ENCODE peak calls at places on chromosomes 7 and 10, in nine cellular contexts. Z, X, O, G, T, W, I, A and C are unnamed samples.

GRCh38 chr10:132061465-132062180 is 4.1 kb upstream of the JAKMIP3 start:
- DNase-seq in A (no peak), I (no peak), Z (no peak), O (no peak), X (no peak), T (no peak), G (no peak), W (no peak), C (no peak)

GRCh38 chr7:105387621-105388372 is 924 bp downstream of the SRPK2 start:
- DNase-seq in I (peak; percentile 58), G (peak; percentile 54), W (peak; percentile 65), A (no peak), T (peak; percentile 52), O (no peak), Z (peak; percentile 85), X (peak; percentile 20), C (peak; percentile 83)

GRCh38 chr7:150357277-150357676 is 11.3 kb upstream of the REPIN1 start:
- DNase-seq in Z (no peak), O (no peak), T (no peak), X (no peak), A (no peak), I (no peak), W (no peak), G (no peak), C (no peak)

GRCh38 chr7:151403764-151404163 is 6.1 kb downstream of the WDR86 start:
- DNase-seq in O (no peak), W (no peak), A (no peak), T (no peak), X (no peak), G (no peak), I (no peak), Z (peak; percentile 36), C (no peak)

GRCh38 chr7:73740212-73740611 is 1.6 kb upstream of the ABHD11 start:
- DNase-seq in X (no peak), T (no peak), G (no peak), I (no peak), O (no peak), A (no peak), W (no peak), Z (no peak), C (no peak)

GRCh38 chr7:157567666-157568065 is 230.9 kb downstream of the DNAJB6 start:
- DNase-seq in X (no peak), O (no peak), I (no peak), G (no peak), T (no peak), A (no peak), Z (peak; percentile 41), W (no peak), C (no peak)

GRCh38 chr10:18689498-18689897 is 30.3 kb downstream of the ARL5B start:
- DNase-seq in T (no peak), G (peak; percentile 64), Z (no peak), X (peak; percentile 61), O (no peak), I (no peak), A (no peak), W (no peak), C (no peak)

GRCh38 chr10:60419249-60419648 is 29.6 kb upstream of the ANK3 start:
- DNase-seq in T (no peak), Z (no peak), A (no peak), O (no peak), W (no peak), I (no peak), G (no peak), X (no peak), C (no peak)

GRCh38 chr7:6252310-6252709 is 20.1 kb downstream of the CYTH3 start:
- DNase-seq in X (peak; percentile 92), W (no peak), A (no peak), G (peak; percentile 43), I (no peak), T (no peak), Z (no peak), O (no peak), C (no peak)

GRCh38 chr7:123079021-123079420 is 83.5 kb upstream of the TAS2R16 start:
- DNase-seq in T (no peak), W (no peak), G (no peak), X (no peak), Z (no peak), A (no peak), I (no peak), O (no peak), C (no peak)

GRCh38 chr10:69425513-69426298 is 9.0 kb upstream of the TACR2 start:
- DNase-seq in W (no peak), A (no peak), G (no peak), X (no peak), Z (no peak), O (no peak), I (no peak), T (no peak), C (no peak)

GRCh38 chr10:76428541-76429330 is 997.3 kb downstream of the LRMDA start:
- DNase-seq in X (peak; percentile 95), W (no peak), I (no peak), Z (no peak), G (peak; percentile 96), T (no peak), A (peak; percentile 91), O (no peak), C (no peak)

GRCh38 chr10:127496045-127496444 is 53.1 kb upstream of the NPS start:
- DNase-seq in X (no peak), G (no peak), Z (no peak), W (no peak), T (no peak), O (no peak), A (no peak), I (no peak), C (no peak)

GRCh38 chr10:127498081-127498480 is 51.0 kb upstream of the NPS start:
- DNase-seq in X (no peak), W (no peak), O (no peak), A (no peak), T (no peak), Z (no peak), I (no peak), G (no peak), C (no peak)

DNA sequence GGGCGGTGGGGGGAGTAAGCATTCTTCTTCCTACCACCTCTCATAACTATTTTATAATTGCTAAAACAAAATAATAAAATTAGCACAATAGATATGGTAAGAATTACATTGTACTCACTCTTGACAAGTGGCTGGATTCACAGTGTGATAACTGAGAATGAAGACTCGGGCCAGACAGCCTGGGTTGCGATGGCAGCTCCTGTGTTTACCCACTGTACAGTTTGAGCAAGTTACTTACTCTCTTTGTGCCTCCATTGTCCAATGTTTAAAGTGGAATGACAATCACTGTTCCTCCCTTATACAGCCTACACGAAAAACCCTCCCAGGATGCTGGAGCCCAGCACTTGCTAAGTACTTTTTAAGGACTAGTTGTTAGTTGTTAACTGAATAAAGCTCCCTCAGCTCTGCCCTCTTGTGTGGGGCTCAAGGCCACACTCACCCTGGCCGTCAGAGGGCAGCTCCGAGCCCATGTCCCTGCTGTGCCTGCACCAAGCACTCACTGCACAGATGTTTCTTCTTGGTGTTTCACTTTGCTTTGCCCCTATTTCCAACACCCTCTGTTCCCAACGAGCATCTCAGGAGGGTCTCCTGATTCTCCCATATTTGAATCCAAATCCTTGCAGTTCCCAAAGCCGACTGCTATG is 56.4 kb upstream of the NPS start:
- DNase-seq in X (no peak), A (no peak), T (no peak), W (no peak), G (no peak), O (no peak), I (peak; percentile 73), Z (no peak), C (no peak)
- TF ChIP-seq CTCF in X (peak; percentile 28), A (peak; percentile 12), T (peak; percentile 17), W (no peak), G (peak; percentile 10), O (no peak), I (peak; percentile 72), Z (no peak), C (no peak)

DNA sequence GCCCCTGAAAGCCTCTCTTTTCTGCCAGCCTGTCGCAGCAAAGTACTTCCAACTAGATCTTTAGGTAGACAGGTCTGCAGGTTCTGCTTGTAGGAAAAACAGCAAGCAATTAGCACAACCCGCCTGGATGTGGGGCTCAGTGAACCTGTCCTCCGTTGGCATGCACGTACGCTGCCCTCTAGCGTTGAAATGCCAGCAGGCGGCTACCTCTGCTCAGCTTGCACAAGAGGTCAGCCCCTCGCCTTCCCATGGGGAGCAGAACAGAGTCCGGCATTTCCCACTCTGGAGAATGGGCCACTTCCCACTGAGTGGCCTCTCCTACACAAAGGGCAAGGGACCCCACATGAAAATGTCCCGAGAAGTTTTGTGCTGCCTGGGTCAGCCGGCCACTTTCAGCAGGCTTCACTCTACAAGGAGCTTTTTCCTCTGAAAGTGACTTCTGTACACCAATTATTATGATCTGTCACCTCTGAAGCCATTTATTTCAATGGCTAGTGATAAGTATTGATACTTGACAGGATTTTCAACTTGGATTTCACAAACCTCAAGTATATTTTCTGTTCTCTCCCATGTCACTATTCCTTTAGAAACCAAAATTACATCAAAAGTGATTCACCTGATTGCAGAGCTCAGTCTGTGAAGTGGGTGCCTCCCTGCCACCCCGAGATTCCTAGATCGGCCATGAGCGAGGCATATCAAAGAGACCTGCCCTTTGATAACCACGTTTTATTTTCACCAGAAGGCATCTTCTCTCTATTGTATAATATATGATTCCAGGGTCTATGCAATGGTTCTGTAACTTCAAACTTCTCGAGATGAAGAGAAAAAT is 56.7 kb downstream of the JCAD start:
- DNase-seq in X (peak; percentile 70), W (peak; percentile 78), Z (peak; percentile 89), T (peak; percentile 78), I (peak; percentile 92), O (peak; percentile 87), G (peak; percentile 88), A (no peak), C (peak; percentile 77)
- TF ChIP-seq CTCF in X (peak; percentile 86), W (peak; percentile 40), Z (peak; percentile 81), T (peak; percentile 82), I (peak; percentile 89), O (peak; percentile 84), G (peak; percentile 93), A (peak; percentile 72), C (peak; percentile 85)

GRCh38 chr10:17616403-17617030 is 657 bp downstream of the HACD1 start:
- DNase-seq in Z (peak; percentile 87), G (peak; percentile 74), W (peak; percentile 55), O (peak; percentile 78), T (peak; percentile 50), A (no peak), I (peak; percentile 78), X (peak; percentile 69), C (peak; percentile 93)

GRCh38 chr10:17622061-17622460 is 4.9 kb upstream of the HACD1 start:
- DNase-seq in W (no peak), T (no peak), A (no peak), G (no peak), I (no peak), X (no peak), Z (no peak), O (no peak), C (no peak)

GRCh38 chr10:17617031-17617911 is at the start of gene HACD1:
- DNase-seq in I (peak; percentile 89), W (peak; percentile 67), O (peak; percentile 70), T (peak; percentile 62), X (peak; percentile 57), G (peak; percentile 65), A (peak; percentile 8), Z (peak; percentile 80), C (peak; percentile 85)
- TF ChIP-seq CTCF in I (peak; percentile 41), W (no peak), O (peak; percentile 59), T (peak; percentile 36), X (peak; percentile 29), G (peak; percentile 23), A (peak; percentile 37), Z (no peak), C (peak; percentile 28)

GRCh38 chr10:30018512-30018911 is 40.9 kb downstream of the JCAD start:
- DNase-seq in X (no peak), G (no peak), W (no peak), A (no peak), Z (no peak), O (no peak), T (no peak), I (no peak), C (no peak)
- TF ChIP-seq CTCF in X (no peak), G (no peak), W (no peak), A (no peak), Z (no peak), O (no peak), T (peak; percentile 19), I (no peak), C (no peak)

GRCh38 chr7:41771717-41772116 is 68.8 kb upstream of the INHBA start:
- DNase-seq in O (no peak), I (peak; percentile 59), A (no peak), W (no peak), G (no peak), X (no peak), Z (no peak), T (no peak), C (no peak)
- TF ChIP-seq CTCF in O (no peak), I (peak; percentile 58), A (no peak), W (no peak), G (no peak), X (no peak), Z (no peak), T (no peak), C (no peak)